ENCODE peak calls at places on chromosomes 13 and 19, in nine cellular contexts. One of them, this sample, is unnamed.

GRCh38 chr19:49264258-49264657 is 60.7 kb downstream of the SLC6A16 start:
- DNase-seq in GM20000: no peak
- DNase-seq in uterus: no peak
- DNase-seq in A549: no peak
- DNase-seq in retinal pigment epithelial cell: no peak
- DNase-seq in GM12865: peak; percentile 4
- DNase-seq in omental fat pad: no peak
- DNase-seq in fibroblast of the aortic adventitia: no peak
- DNase-seq in stomach: no peak
- DNase-seq in this sample: no peak

GRCh38 chr19:8488351-8488750 is 14.1 kb downstream of the PRAM1 start:
- DNase-seq in GM20000: no peak
- DNase-seq in A549: no peak
- DNase-seq in stomach: no peak
- DNase-seq in GM12865: no peak
- DNase-seq in omental fat pad: no peak
- DNase-seq in fibroblast of the aortic adventitia: no peak
- DNase-seq in uterus: no peak
- DNase-seq in retinal pigment epithelial cell: no peak
- DNase-seq in this sample: no peak

GRCh38 chr13:48559638-48560320 is 26.9 kb upstream of the RCBTB2 start:
- DNase-seq in GM20000: no peak
- DNase-seq in GM12865: no peak
- DNase-seq in omental fat pad: no peak
- DNase-seq in stomach: no peak
- DNase-seq in uterus: no peak
- DNase-seq in A549: no peak
- DNase-seq in fibroblast of the aortic adventitia: peak; percentile 58
- DNase-seq in retinal pigment epithelial cell: no peak
- DNase-seq in this sample: no peak

GRCh38 chr13:37364024-37364423 is 234.5 kb downstream of the POSTN start:
- DNase-seq in stomach: no peak
- DNase-seq in A549: no peak
- DNase-seq in GM20000: no peak
- DNase-seq in retinal pigment epithelial cell: peak; percentile 28
- DNase-seq in omental fat pad: no peak
- DNase-seq in fibroblast of the aortic adventitia: peak; percentile 72
- DNase-seq in GM12865: no peak
- DNase-seq in uterus: no peak
- DNase-seq in this sample: no peak

GRCh38 chr13:30364876-30365275 is 57.4 kb upstream of the UBE2L5 start:
- DNase-seq in stomach: no peak
- DNase-seq in A549: no peak
- DNase-seq in omental fat pad: no peak
- DNase-seq in retinal pigment epithelial cell: no peak
- DNase-seq in GM12865: no peak
- DNase-seq in GM20000: no peak
- DNase-seq in fibroblast of the aortic adventitia: no peak
- DNase-seq in uterus: no peak
- DNase-seq in this sample: no peak

GRCh38 chr13:91520952-91521351 is 122.5 kb downstream of the GPC5 start:
- DNase-seq in retinal pigment epithelial cell: no peak
- DNase-seq in GM12865: no peak
- DNase-seq in uterus: no peak
- DNase-seq in omental fat pad: no peak
- DNase-seq in GM20000: no peak
- DNase-seq in fibroblast of the aortic adventitia: no peak
- DNase-seq in stomach: no peak
- DNase-seq in A549: no peak
- DNase-seq in this sample: no peak

GRCh38 chr19:33723512-33723911 is 73.2 kb upstream of the KCTD15 start:
- DNase-seq in fibroblast of the aortic adventitia: no peak
- DNase-seq in retinal pigment epithelial cell: no peak
- DNase-seq in GM12865: no peak
- DNase-seq in GM20000: no peak
- DNase-seq in omental fat pad: no peak
- DNase-seq in A549: no peak
- DNase-seq in uterus: no peak
- DNase-seq in stomach: no peak
- DNase-seq in this sample: no peak

GRCh38 chr13:66716502-66716901 is 513.6 kb downstream of the PCDH9 start:
- DNase-seq in GM12865: no peak
- DNase-seq in A549: no peak
- DNase-seq in retinal pigment epithelial cell: no peak
- DNase-seq in stomach: no peak
- DNase-seq in omental fat pad: no peak
- DNase-seq in uterus: no peak
- DNase-seq in GM20000: no peak
- DNase-seq in fibroblast of the aortic adventitia: no peak
- DNase-seq in this sample: no peak

GRCh38 chr13:40381935-40382764 is 284.3 kb downstream of the FOXO1 start:
- DNase-seq in stomach: no peak
- DNase-seq in GM20000: no peak
- DNase-seq in uterus: no peak
- DNase-seq in GM12865: no peak
- DNase-seq in retinal pigment epithelial cell: no peak
- DNase-seq in A549: no peak
- DNase-seq in fibroblast of the aortic adventitia: no peak
- DNase-seq in omental fat pad: no peak
- DNase-seq in this sample: no peak

GRCh38 chr19:10870501-10870954 is 825 bp upstream of the CARM1 start:
- DNase-seq in stomach: no peak
- DNase-seq in GM12865: no peak
- DNase-seq in omental fat pad: no peak
- DNase-seq in A549: no peak
- DNase-seq in GM20000: no peak
- DNase-seq in retinal pigment epithelial cell: no peak
- DNase-seq in fibroblast of the aortic adventitia: no peak
- DNase-seq in uterus: no peak
- DNase-seq in this sample: no peak

GRCh38 chr19:10872551-10873107 is 1.3 kb downstream of the CARM1 start:
- DNase-seq in stomach: no peak
- DNase-seq in GM20000: no peak
- DNase-seq in A549: no peak
- DNase-seq in uterus: no peak
- DNase-seq in fibroblast of the aortic adventitia: peak; percentile 22
- DNase-seq in retinal pigment epithelial cell: no peak
- DNase-seq in GM12865: peak; percentile 61
- DNase-seq in omental fat pad: no peak
- DNase-seq in this sample: no peak

GRCh38 chr19:10870955-10871603 is at the start of gene CARM1:
- DNase-seq in fibroblast of the aortic adventitia: peak; percentile 97
- DNase-seq in omental fat pad: peak; percentile 95
- DNase-seq in GM20000: peak; percentile 100
- DNase-seq in uterus: peak; percentile 99
- DNase-seq in retinal pigment epithelial cell: peak; percentile 83
- DNase-seq in GM12865: peak; percentile 100
- DNase-seq in stomach: peak; percentile 100
- DNase-seq in A549: peak; percentile 97
- DNase-seq in this sample: peak; percentile 100

GRCh38 chr19:10874019-10874418 is 2.7 kb downstream of the CARM1 start:
- DNase-seq in retinal pigment epithelial cell: no peak
- DNase-seq in omental fat pad: no peak
- DNase-seq in GM20000: no peak
- DNase-seq in uterus: no peak
- DNase-seq in A549: no peak
- DNase-seq in GM12865: no peak
- DNase-seq in stomach: no peak
- DNase-seq in fibroblast of the aortic adventitia: no peak
- DNase-seq in this sample: no peak

GRCh38 chr19:10871711-10872550 is 578 bp downstream of the CARM1 start:
- DNase-seq in stomach: peak; percentile 41
- DNase-seq in fibroblast of the aortic adventitia: no peak
- DNase-seq in GM12865: peak; percentile 60
- DNase-seq in A549: no peak
- DNase-seq in uterus: peak; percentile 66
- DNase-seq in retinal pigment epithelial cell: no peak
- DNase-seq in omental fat pad: no peak
- DNase-seq in GM20000: peak; percentile 58
- DNase-seq in this sample: no peak
- TF ChIP-seq CTCF in stomach: no peak
- TF ChIP-seq CTCF in fibroblast of the aortic adventitia: peak; percentile 33
- TF ChIP-seq CTCF in GM12865: peak; percentile 12
- TF ChIP-seq CTCF in A549: no peak
- TF ChIP-seq CTCF in uterus: no peak
- TF ChIP-seq CTCF in retinal pigment epithelial cell: peak; percentile 8
- TF ChIP-seq CTCF in omental fat pad: no peak
- TF ChIP-seq CTCF in GM20000: no peak
- TF ChIP-seq CTCF in this sample: no peak

GRCh38 chr13:69947577-69947976 is 160.0 kb upstream of the ATXN8OS start:
- DNase-seq in stomach: no peak
- DNase-seq in A549: no peak
- DNase-seq in uterus: no peak
- DNase-seq in fibroblast of the aortic adventitia: no peak
- DNase-seq in omental fat pad: no peak
- DNase-seq in GM20000: no peak
- DNase-seq in GM12865: no peak
- DNase-seq in retinal pigment epithelial cell: peak; percentile 12
- DNase-seq in this sample: no peak

GRCh38 chr13:69951412-69951811 is 156.2 kb upstream of the ATXN8OS start:
- DNase-seq in GM20000: no peak
- DNase-seq in uterus: no peak
- DNase-seq in fibroblast of the aortic adventitia: no peak
- DNase-seq in omental fat pad: no peak
- DNase-seq in GM12865: no peak
- DNase-seq in retinal pigment epithelial cell: no peak
- DNase-seq in stomach: no peak
- DNase-seq in A549: no peak
- DNase-seq in this sample: no peak

GRCh38 chr13:69948016-69948415 is 159.6 kb upstream of the ATXN8OS start:
- DNase-seq in retinal pigment epithelial cell: no peak
- DNase-seq in uterus: no peak
- DNase-seq in fibroblast of the aortic adventitia: no peak
- DNase-seq in omental fat pad: no peak
- DNase-seq in stomach: no peak
- DNase-seq in GM20000: peak; percentile 14
- DNase-seq in A549: no peak
- DNase-seq in GM12865: peak; percentile 40
- DNase-seq in this sample: peak; percentile 7

GRCh38 chr13:69950160-69950559 is 157.5 kb upstream of the ATXN8OS start:
- DNase-seq in fibroblast of the aortic adventitia: no peak
- DNase-seq in uterus: no peak
- DNase-seq in GM20000: no peak
- DNase-seq in stomach: no peak
- DNase-seq in GM12865: no peak
- DNase-seq in A549: no peak
- DNase-seq in retinal pigment epithelial cell: no peak
- DNase-seq in omental fat pad: no peak
- DNase-seq in this sample: no peak

DNA sequence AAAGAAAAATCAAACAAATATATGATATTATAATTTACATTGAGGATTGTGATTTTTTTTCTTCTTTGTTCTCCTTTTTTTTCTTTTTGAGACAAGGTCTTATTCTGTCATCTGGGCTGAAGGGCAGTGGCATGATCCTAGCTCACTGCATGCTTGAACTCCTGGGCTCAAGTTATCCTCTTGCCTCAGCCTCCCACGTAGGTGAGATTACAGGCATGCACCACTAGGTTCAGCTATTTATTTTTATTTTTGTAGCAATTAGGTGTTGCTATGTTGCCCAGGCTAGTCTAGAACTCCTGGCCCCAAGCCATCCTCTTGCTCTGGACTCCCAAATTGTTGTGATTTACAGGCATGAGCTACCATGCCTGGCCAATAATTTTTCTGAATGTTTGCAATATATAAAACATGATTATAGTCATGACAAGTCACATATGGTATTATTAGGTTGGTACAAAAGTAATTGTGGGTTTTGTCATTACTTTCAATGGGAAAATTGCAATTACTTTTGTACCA is 161.1 kb upstream of the ATXN8OS start:
- DNase-seq in fibroblast of the aortic adventitia: no peak
- DNase-seq in omental fat pad: no peak
- DNase-seq in stomach: no peak
- DNase-seq in GM12865: no peak
- DNase-seq in GM20000: no peak
- DNase-seq in A549: no peak
- DNase-seq in retinal pigment epithelial cell: no peak
- DNase-seq in uterus: no peak
- DNase-seq in this sample: no peak
- TF ChIP-seq CTCF in fibroblast of the aortic adventitia: no peak
- TF ChIP-seq CTCF in omental fat pad: no peak
- TF ChIP-seq CTCF in stomach: no peak
- TF ChIP-seq CTCF in GM12865: no peak
- TF ChIP-seq CTCF in GM20000: no peak
- TF ChIP-seq CTCF in A549: no peak
- TF ChIP-seq CTCF in retinal pigment epithelial cell: no peak
- TF ChIP-seq CTCF in uterus: no peak
- TF ChIP-seq CTCF in this sample: no peak

GRCh38 chr19:35331551-35332214 is 2.7 kb downstream of the CD22 start:
- DNase-seq in omental fat pad: no peak
- DNase-seq in A549: no peak
- DNase-seq in uterus: no peak
- DNase-seq in stomach: no peak
- DNase-seq in retinal pigment epithelial cell: no peak
- DNase-seq in fibroblast of the aortic adventitia: no peak
- DNase-seq in GM20000: no peak
- DNase-seq in GM12865: no peak
- DNase-seq in this sample: no peak

GRCh38 chr19:35327642-35328041 is 1.3 kb upstream of the CD22 start:
- DNase-seq in A549: peak; percentile 56
- DNase-seq in retinal pigment epithelial cell: no peak
- DNase-seq in omental fat pad: no peak
- DNase-seq in fibroblast of the aortic adventitia: no peak
- DNase-seq in stomach: no peak
- DNase-seq in uterus: no peak
- DNase-seq in GM12865: no peak
- DNase-seq in GM20000: no peak
- DNase-seq in this sample: no peak

GRCh38 chr19:35329323-35329722 is 336 bp downstream of the CD22 start:
- DNase-seq in retinal pigment epithelial cell: no peak
- DNase-seq in uterus: no peak
- DNase-seq in A549: no peak
- DNase-seq in GM20000: no peak
- DNase-seq in fibroblast of the aortic adventitia: no peak
- DNase-seq in GM12865: no peak
- DNase-seq in omental fat pad: no peak
- DNase-seq in stomach: no peak
- DNase-seq in this sample: no peak

GRCh38 chr19:35330475-35330874 is 1.5 kb downstream of the CD22 start:
- DNase-seq in uterus: no peak
- DNase-seq in retinal pigment epithelial cell: no peak
- DNase-seq in omental fat pad: no peak
- DNase-seq in A549: no peak
- DNase-seq in fibroblast of the aortic adventitia: no peak
- DNase-seq in stomach: no peak
- DNase-seq in GM20000: peak; percentile 77
- DNase-seq in GM12865: peak; percentile 94
- DNase-seq in this sample: peak; percentile 82

GRCh38 chr19:35328851-35329285 is at the start of gene CD22:
- DNase-seq in GM12865: peak; percentile 81
- DNase-seq in stomach: no peak
- DNase-seq in omental fat pad: no peak
- DNase-seq in uterus: no peak
- DNase-seq in fibroblast of the aortic adventitia: no peak
- DNase-seq in A549: no peak
- DNase-seq in retinal pigment epithelial cell: no peak
- DNase-seq in GM20000: no peak
- DNase-seq in this sample: peak; percentile 75
- TF ChIP-seq CTCF in GM12865: no peak
- TF ChIP-seq CTCF in stomach: no peak
- TF ChIP-seq CTCF in omental fat pad: no peak
- TF ChIP-seq CTCF in uterus: no peak
- TF ChIP-seq CTCF in fibroblast of the aortic adventitia: no peak
- TF ChIP-seq CTCF in A549: no peak
- TF ChIP-seq CTCF in retinal pigment epithelial cell: no peak
- TF ChIP-seq CTCF in GM20000: no peak
- TF ChIP-seq CTCF in this sample: no peak

GRCh38 chr19:32318884-32319520 is 26.4 kb upstream of the ZNF507 start:
- DNase-seq in omental fat pad: no peak
- DNase-seq in GM12865: no peak
- DNase-seq in A549: peak; percentile 68
- DNase-seq in retinal pigment epithelial cell: no peak
- DNase-seq in uterus: no peak
- DNase-seq in stomach: no peak
- DNase-seq in fibroblast of the aortic adventitia: no peak
- DNase-seq in GM20000: no peak
- DNase-seq in this sample: no peak
- TF ChIP-seq CTCF in omental fat pad: no peak
- TF ChIP-seq CTCF in GM12865: peak; percentile 3
- TF ChIP-seq CTCF in A549: peak; percentile 37
- TF ChIP-seq CTCF in retinal pigment epithelial cell: peak; percentile 36
- TF ChIP-seq CTCF in uterus: no peak
- TF ChIP-seq CTCF in stomach: no peak
- TF ChIP-seq CTCF in fibroblast of the aortic adventitia: no peak
- TF ChIP-seq CTCF in GM20000: peak; percentile 4
- TF ChIP-seq CTCF in this sample: no peak

This sample was measured in GM10248.